ENCODE peak calls at places on chromosomes 11 and 22, in nine cellular contexts. K, I, M, S, P, N, O, L and A are unnamed samples.

GRCh38 chr11:23846902-23847422 is 649.9 kb upstream of the LUZP2 start:
- DNase-seq in K (no peak), I (no peak), M (no peak), S (no peak), P (no peak), N (no peak), O (no peak), L (no peak), A (no peak)

GRCh38 chr22:47289316-47289985 is 527.0 kb downstream of the TBC1D22A start:
- DNase-seq in K (no peak), I (no peak), M (no peak), S (no peak), P (no peak), N (no peak), O (no peak), L (peak; percentile 30), A (no peak)

GRCh38 chr11:113274708-113275582 is 39.4 kb upstream of the TTC12 start:
- DNase-seq in K (no peak), I (peak; percentile 9), M (peak; percentile 3), S (no peak), P (no peak), N (no peak), O (no peak), L (no peak), A (no peak)

GRCh38 chr11:125165111-125165663 is 636 bp downstream of the PKNOX2 start:
- DNase-seq in K (no peak), I (peak; percentile 43), M (peak; percentile 21), S (peak; percentile 24), P (no peak), N (peak; percentile 72), O (no peak), L (peak; percentile 56), A (peak; percentile 46)

GRCh38 chr11:119891392-119891791 is 162.4 kb upstream of the NECTIN1 start:
- DNase-seq in K (no peak), I (no peak), M (no peak), S (no peak), P (no peak), N (peak; percentile 76), O (no peak), L (no peak), A (no peak)

GRCh38 chr11:2790581-2790925 is 90.8 kb upstream of the KCNQ1OT1 start:
- DNase-seq in K (no peak), I (peak; percentile 0), M (no peak), S (no peak), P (peak; percentile 6), N (peak; percentile 40), O (no peak), L (no peak), A (peak; percentile 5)

GRCh38 chr11:76787271-76787670 is 4.1 kb downstream of the TSKU start:
- DNase-seq in K (no peak), I (no peak), M (no peak), S (no peak), P (no peak), N (no peak), O (no peak), L (peak; percentile 24), A (no peak)

GRCh38 chr11:128482512-128483191 is 104.7 kb downstream of the ETS1 start:
- DNase-seq in K (no peak), I (no peak), M (no peak), S (peak; percentile 46), P (no peak), N (no peak), O (no peak), L (no peak), A (peak; percentile 68)

GRCh38 chr11:60786811-60787567 is 1.9 kb downstream of the MS4A10 start:
- DNase-seq in K (no peak), I (peak; percentile 68), M (no peak), S (peak; percentile 89), P (peak; percentile 71), N (peak; percentile 85), O (no peak), L (no peak), A (peak; percentile 31)

GRCh38 chr11:17314904-17315426 is 36.6 kb upstream of the NCR3LG1 start:
- DNase-seq in K (no peak), I (no peak), M (no peak), S (no peak), P (no peak), N (no peak), O (no peak), L (no peak), A (no peak)

GRCh38 chr11:17525570-17525969 is 18.6 kb downstream of the USH1C start:
- DNase-seq in K (no peak), I (no peak), M (no peak), S (no peak), P (no peak), N (no peak), O (no peak), L (no peak), A (no peak)

GRCh38 chr11:32830413-32830738 is 649 bp downstream of the PRRG4 start:
- DNase-seq in K (no peak), I (peak; percentile 14), M (no peak), S (no peak), P (peak; percentile 71), N (no peak), O (no peak), L (peak; percentile 56), A (no peak)

GRCh38 chr11:22703561-22703960 is 37.1 kb downstream of the GAS2 start:
- DNase-seq in K (no peak), I (no peak), M (no peak), S (peak; percentile 49), P (no peak), N (no peak), O (no peak), L (no peak), A (no peak)

GRCh38 chr11:74037309-74037708 is 28.4 kb upstream of the UCP3 start:
- DNase-seq in K (no peak), I (no peak), M (no peak), S (peak; percentile 49), P (no peak), N (no peak), O (peak; percentile 36), L (no peak), A (no peak)
- H3K4me1 ChIP-seq in K (no peaks in the 10 kb centered on the region), I (peaks cover 11% of the 10 kb centered on the region), M (peaks cover 32% of the 10 kb centered on the region), S (peaks cover 7% of the 10 kb centered on the region), P (no peaks in the 10 kb centered on the region), N (no peaks in the 10 kb centered on the region), O (peaks cover 10% of the 10 kb centered on the region), L (no peaks in the 10 kb centered on the region), A (no peaks in the 10 kb centered on the region)

DNA sequence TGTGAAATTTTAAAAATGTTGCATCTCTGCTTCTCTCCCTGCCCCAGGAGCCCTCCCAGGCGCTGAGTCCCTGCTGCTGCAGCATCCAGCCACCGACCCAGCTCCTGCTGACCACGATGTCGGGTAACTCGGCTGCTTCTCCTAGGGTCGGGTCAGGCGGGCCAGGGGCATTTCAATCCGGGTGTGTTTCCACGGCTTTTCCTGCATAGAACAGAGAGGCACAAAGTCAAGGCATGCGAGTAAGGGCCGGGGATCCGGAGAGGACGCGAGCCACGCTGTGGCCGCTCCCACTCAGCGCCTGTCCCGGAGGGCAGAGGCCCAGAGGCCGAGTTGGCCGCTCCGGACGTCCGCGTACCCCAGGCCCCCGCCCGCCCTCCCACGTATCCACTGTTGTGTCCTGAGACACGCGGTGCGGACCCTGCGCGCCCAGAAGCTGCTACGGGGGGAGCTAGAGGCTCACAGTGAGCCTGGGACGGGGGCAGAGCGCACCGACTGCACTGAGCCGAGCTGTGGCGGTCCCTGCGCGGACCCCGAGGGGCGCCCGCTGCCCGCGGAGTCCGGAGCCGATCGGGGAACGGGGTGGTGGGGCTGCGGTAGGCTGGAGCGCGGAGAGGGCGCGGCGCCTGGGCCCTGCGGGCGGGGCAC is at the start of gene POU2AF3:
- DNase-seq in K (no peak), I (no peak), M (no peak), S (no peak), P (no peak), N (peak; percentile 58), O (no peak), L (no peak), A (no peak)
- H3K4me3 ChIP-seq in K (no peak within 1 kb of the TSS), I (peak within 1 kb of the TSS; percentile 83), M (peak within 1 kb of the TSS; percentile 96), S (peak within 1 kb of the TSS; percentile 49), P (peak within 1 kb of the TSS; percentile 72), N (peak within 1 kb of the TSS; percentile 65), O (no peak within 1 kb of the TSS), L (peak within 1 kb of the TSS; percentile 66), A (peak within 1 kb of the TSS; percentile 60)

GRCh38 chr22:37222440-37222971 is 10.2 kb upstream of the SSTR3 start:
- DNase-seq in K (no peak), I (no peak), M (no peak), S (no peak), P (peak; percentile 28), N (no peak), O (no peak), L (no peak), A (no peak)

GRCh38 chr22:37218771-37219411 is 6.6 kb upstream of the SSTR3 start:
- DNase-seq in K (no peak), I (no peak), M (no peak), S (no peak), P (peak; percentile 52), N (no peak), O (no peak), L (no peak), A (no peak)

GRCh38 chr22:37221424-37222336 is 9.4 kb upstream of the SSTR3 start:
- DNase-seq in K (no peak), I (no peak), M (no peak), S (no peak), P (no peak), N (no peak), O (no peak), L (no peak), A (no peak)

GRCh38 chr22:37219534-37219933 is 7.3 kb upstream of the SSTR3 start:
- DNase-seq in K (no peak), I (no peak), M (no peak), S (no peak), P (no peak), N (no peak), O (no peak), L (no peak), A (no peak)

DNA sequence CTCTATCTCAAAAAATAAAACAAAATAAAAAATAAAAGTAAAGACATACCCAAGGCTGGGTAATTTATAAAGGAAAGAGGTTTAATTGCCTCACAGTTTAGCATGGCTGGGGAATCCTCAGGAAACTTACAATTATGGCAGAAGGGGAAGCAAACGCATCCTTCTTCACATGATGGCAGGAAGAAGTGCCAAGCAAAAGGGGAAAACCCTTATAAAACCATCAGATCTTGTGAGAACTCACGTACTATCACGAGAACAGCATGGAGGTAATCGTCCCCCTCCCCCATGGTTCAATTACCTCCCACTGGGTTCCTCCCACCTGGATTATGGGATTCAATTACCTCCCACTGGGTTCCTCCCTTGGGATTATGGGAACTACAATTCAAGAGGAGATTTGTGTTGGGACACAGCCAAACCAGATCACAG is 8.3 kb upstream of the SSTR3 start:
- DNase-seq in K (no peak), I (no peak), M (no peak), S (no peak), P (no peak), N (no peak), O (no peak), L (no peak), A (no peak)
- TF ChIP-seq POLR2A in K (no peak), I (no peak), M (no peak), S (no peak), P (no peak), N (no peak), O (no peak), L (no peak), A (no peak)

DNA sequence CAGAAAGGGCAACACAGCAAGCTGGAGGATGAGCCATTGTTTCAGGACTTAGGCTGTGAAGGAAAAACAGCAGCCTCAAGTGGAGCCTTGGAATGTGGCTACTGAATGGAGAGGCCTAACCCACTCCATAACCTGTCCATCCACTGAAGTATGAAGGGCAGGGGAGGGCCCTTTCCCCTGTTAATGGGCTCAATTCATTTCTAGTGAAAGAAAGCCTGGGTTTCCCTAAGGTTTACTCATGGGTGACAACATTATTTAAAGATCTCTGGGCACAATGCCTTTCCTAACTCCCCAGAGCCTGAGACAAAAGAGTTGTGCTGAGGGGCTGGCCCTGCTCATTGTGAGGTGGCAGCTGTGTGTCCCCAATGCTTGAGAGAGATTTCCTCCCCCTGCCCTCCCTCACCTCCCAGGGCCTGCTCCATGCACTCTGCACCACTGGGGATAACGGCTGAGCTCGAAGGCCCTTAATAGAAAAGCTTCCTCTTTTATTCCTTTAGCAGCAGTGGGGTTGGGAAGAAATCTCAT is 83.8 kb downstream of the ME3 start:
- DNase-seq in K (no peak), I (no peak), M (no peak), S (no peak), P (no peak), N (no peak), O (no peak), L (no peak), A (no peak)
- H3K4me1 ChIP-seq in K (peaks cover 2% of the 10 kb centered on the region), I (peaks cover 22% of the 10 kb centered on the region), M (peaks cover 34% of the 10 kb centered on the region), S (peaks cover 9% of the 10 kb centered on the region), P (peaks cover 7% of the 10 kb centered on the region), N (peaks cover 42% of the 10 kb centered on the region), O (peaks cover 25% of the 10 kb centered on the region), L (no peaks in the 10 kb centered on the region), A (peaks cover 42% of the 10 kb centered on the region)